ENCODE peak calls at places on chromosomes 3 and 15, in nine cellular contexts. One of them, this sample, is unnamed.

GRCh38 chr3:100033184-100033583 is 81.1 kb downstream of the FILIP1L start:
- DNase-seq in retinal pigment epithelial cell: no peak
- DNase-seq in mammary epithelial cell: peak; percentile 83
- DNase-seq in cardiac muscle cell: peak; percentile 88
- DNase-seq in uterus: no peak
- DNase-seq in AG10803: peak; percentile 83
- DNase-seq in A549: no peak
- DNase-seq in coronary artery: no peak
- DNase-seq in AG04450: peak; percentile 73
- DNase-seq in this sample: no peak

GRCh38 chr3:139930201-139930600 is 4.8 kb upstream of the CLSTN2 start:
- DNase-seq in retinal pigment epithelial cell: no peak
- DNase-seq in mammary epithelial cell: peak; percentile 17
- DNase-seq in cardiac muscle cell: no peak
- DNase-seq in uterus: no peak
- DNase-seq in AG10803: no peak
- DNase-seq in A549: no peak
- DNase-seq in coronary artery: no peak
- DNase-seq in AG04450: no peak
- DNase-seq in this sample: no peak

GRCh38 chr15:62740141-62741004 is 302.2 kb upstream of the TPM1 start:
- DNase-seq in retinal pigment epithelial cell: no peak
- DNase-seq in mammary epithelial cell: no peak
- DNase-seq in cardiac muscle cell: peak; percentile 64
- DNase-seq in uterus: peak; percentile 43
- DNase-seq in AG10803: no peak
- DNase-seq in A549: peak; percentile 28
- DNase-seq in coronary artery: no peak
- DNase-seq in AG04450: no peak
- DNase-seq in this sample: no peak

GRCh38 chr3:159233734-159234133 is 431.9 kb downstream of the MFSD1 start:
- DNase-seq in retinal pigment epithelial cell: no peak
- DNase-seq in mammary epithelial cell: no peak
- DNase-seq in cardiac muscle cell: no peak
- DNase-seq in uterus: no peak
- DNase-seq in AG10803: no peak
- DNase-seq in A549: no peak
- DNase-seq in coronary artery: no peak
- DNase-seq in AG04450: no peak
- DNase-seq in this sample: no peak

GRCh38 chr3:43522702-43523362 is 99.0 kb downstream of the ANO10 start:
- DNase-seq in retinal pigment epithelial cell: peak; percentile 48
- DNase-seq in mammary epithelial cell: peak; percentile 5
- DNase-seq in cardiac muscle cell: peak; percentile 37
- DNase-seq in uterus: no peak
- DNase-seq in AG10803: no peak
- DNase-seq in A549: no peak
- DNase-seq in coronary artery: no peak
- DNase-seq in AG04450: no peak
- DNase-seq in this sample: no peak

GRCh38 chr15:27025411-27026051 is 54.5 kb downstream of the GABRG3 start:
- DNase-seq in retinal pigment epithelial cell: no peak
- DNase-seq in mammary epithelial cell: no peak
- DNase-seq in cardiac muscle cell: no peak
- DNase-seq in uterus: no peak
- DNase-seq in AG10803: no peak
- DNase-seq in A549: no peak
- DNase-seq in coronary artery: no peak
- DNase-seq in AG04450: no peak
- DNase-seq in this sample: no peak

GRCh38 chr3:171311784-171312183 is 148.4 kb downstream of the TNIK start:
- DNase-seq in retinal pigment epithelial cell: no peak
- DNase-seq in mammary epithelial cell: no peak
- DNase-seq in cardiac muscle cell: peak; percentile 16
- DNase-seq in uterus: no peak
- DNase-seq in AG10803: no peak
- DNase-seq in A549: no peak
- DNase-seq in coronary artery: no peak
- DNase-seq in AG04450: no peak
- DNase-seq in this sample: no peak

GRCh38 chr15:92845109-92845508 is 55.0 kb upstream of the CHD2 start:
- DNase-seq in retinal pigment epithelial cell: no peak
- DNase-seq in mammary epithelial cell: peak; percentile 35
- DNase-seq in cardiac muscle cell: peak; percentile 84
- DNase-seq in uterus: no peak
- DNase-seq in AG10803: peak; percentile 45
- DNase-seq in A549: no peak
- DNase-seq in coronary artery: no peak
- DNase-seq in AG04450: no peak
- DNase-seq in this sample: no peak

GRCh38 chr15:45670061-45670460 is 35.2 kb downstream of the SQOR start:
- DNase-seq in retinal pigment epithelial cell: no peak
- DNase-seq in mammary epithelial cell: no peak
- DNase-seq in cardiac muscle cell: peak; percentile 13
- DNase-seq in uterus: no peak
- DNase-seq in AG10803: peak; percentile 88
- DNase-seq in A549: no peak
- DNase-seq in coronary artery: no peak
- DNase-seq in AG04450: no peak
- DNase-seq in this sample: no peak

GRCh38 chr15:77186518-77187095 is 115.7 kb upstream of the TSPAN3 start:
- DNase-seq in retinal pigment epithelial cell: no peak
- DNase-seq in mammary epithelial cell: no peak
- DNase-seq in cardiac muscle cell: peak; percentile 60
- DNase-seq in uterus: no peak
- DNase-seq in AG10803: peak; percentile 35
- DNase-seq in A549: no peak
- DNase-seq in coronary artery: no peak
- DNase-seq in AG04450: peak; percentile 8
- DNase-seq in this sample: no peak

GRCh38 chr3:39148116-39149058 is 5.0 kb downstream of the CSRNP1 start:
- DNase-seq in retinal pigment epithelial cell: no peak
- DNase-seq in mammary epithelial cell: no peak
- DNase-seq in cardiac muscle cell: peak; percentile 54
- DNase-seq in uterus: no peak
- DNase-seq in AG10803: peak; percentile 33
- DNase-seq in A549: no peak
- DNase-seq in coronary artery: peak; percentile 77
- DNase-seq in AG04450: no peak
- DNase-seq in this sample: no peak

GRCh38 chr3:31613131-31613626 is 80.5 kb downstream of the STT3B start:
- DNase-seq in retinal pigment epithelial cell: no peak
- DNase-seq in mammary epithelial cell: no peak
- DNase-seq in cardiac muscle cell: no peak
- DNase-seq in uterus: no peak
- DNase-seq in AG10803: no peak
- DNase-seq in A549: no peak
- DNase-seq in coronary artery: no peak
- DNase-seq in AG04450: no peak
- DNase-seq in this sample: no peak

GRCh38 chr3:31613654-31614053 is 80.9 kb downstream of the STT3B start:
- DNase-seq in retinal pigment epithelial cell: no peak
- DNase-seq in mammary epithelial cell: no peak
- DNase-seq in cardiac muscle cell: no peak
- DNase-seq in uterus: no peak
- DNase-seq in AG10803: no peak
- DNase-seq in A549: no peak
- DNase-seq in coronary artery: no peak
- DNase-seq in AG04450: peak; percentile 37
- DNase-seq in this sample: no peak

GRCh38 chr3:31614162-31614921 is 81.6 kb downstream of the STT3B start:
- DNase-seq in retinal pigment epithelial cell: no peak
- DNase-seq in mammary epithelial cell: peak; percentile 9
- DNase-seq in cardiac muscle cell: no peak
- DNase-seq in uterus: no peak
- DNase-seq in AG10803: no peak
- DNase-seq in A549: no peak
- DNase-seq in coronary artery: no peak
- DNase-seq in AG04450: no peak
- DNase-seq in this sample: no peak

GRCh38 chr3:31610700-31611275 is 78.1 kb downstream of the STT3B start:
- DNase-seq in retinal pigment epithelial cell: no peak
- DNase-seq in mammary epithelial cell: peak; percentile 36
- DNase-seq in cardiac muscle cell: peak; percentile 63
- DNase-seq in uterus: no peak
- DNase-seq in AG10803: peak; percentile 30
- DNase-seq in A549: peak; percentile 19
- DNase-seq in coronary artery: no peak
- DNase-seq in AG04450: no peak
- DNase-seq in this sample: no peak

DNA sequence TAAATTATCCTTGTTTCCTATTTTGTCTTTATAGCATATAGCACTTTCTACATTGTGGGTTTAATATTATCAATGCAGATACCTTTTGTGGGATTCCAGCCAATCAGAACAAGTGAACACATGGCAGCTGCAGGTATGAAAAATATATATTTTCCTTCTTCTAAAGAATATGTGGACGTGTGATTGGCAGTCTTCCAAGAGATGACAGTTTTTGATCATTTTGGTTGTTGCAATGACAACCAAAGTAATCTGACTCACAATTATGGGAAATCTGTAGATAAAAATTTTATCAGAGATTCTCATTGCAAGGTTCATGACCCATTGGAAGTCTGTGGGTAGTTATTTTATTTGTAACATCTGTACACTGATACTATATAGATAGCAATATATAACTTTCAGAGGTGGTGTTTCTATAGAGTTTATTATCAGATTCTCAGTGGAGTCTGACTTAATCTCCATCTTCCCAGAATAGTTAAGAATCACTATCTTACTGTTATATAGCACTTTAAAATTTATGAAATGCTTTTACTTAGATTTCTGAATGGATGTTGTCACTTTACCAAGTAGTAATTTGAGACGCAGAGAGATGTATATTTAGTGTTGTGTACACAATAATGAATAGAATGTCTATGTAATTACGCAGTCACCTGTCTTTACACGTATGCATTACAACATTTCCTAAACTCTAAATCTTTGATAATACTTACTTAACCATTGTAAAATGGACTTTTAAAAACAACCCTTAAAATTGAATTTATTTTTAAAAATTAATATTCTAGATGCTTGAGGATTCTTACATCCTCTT is 82.5 kb downstream of the STT3B start:
- DNase-seq in retinal pigment epithelial cell: no peak
- DNase-seq in mammary epithelial cell: no peak
- DNase-seq in cardiac muscle cell: no peak
- DNase-seq in uterus: no peak
- DNase-seq in AG10803: no peak
- DNase-seq in A549: no peak
- DNase-seq in coronary artery: no peak
- DNase-seq in AG04450: no peak
- DNase-seq in this sample: no peak
- H3K4me3 ChIP-seq in retinal pigment epithelial cell: no peak overlapping the region
- H3K4me3 ChIP-seq in mammary epithelial cell: no peak overlapping the region
- H3K4me3 ChIP-seq in cardiac muscle cell: no peak overlapping the region
- H3K4me3 ChIP-seq in uterus: no peak overlapping the region
- H3K4me3 ChIP-seq in AG10803: no peak overlapping the region
- H3K4me3 ChIP-seq in A549: no peak overlapping the region
- H3K4me3 ChIP-seq in coronary artery: no peak overlapping the region
- H3K4me3 ChIP-seq in AG04450: no peak overlapping the region
- H3K4me3 ChIP-seq in this sample: no peak overlapping the region

GRCh38 chr3:165624761-165625160 is 212.5 kb downstream of the BCHE start:
- DNase-seq in retinal pigment epithelial cell: no peak
- DNase-seq in mammary epithelial cell: no peak
- DNase-seq in cardiac muscle cell: peak; percentile 13
- DNase-seq in uterus: no peak
- DNase-seq in AG10803: peak; percentile 10
- DNase-seq in A549: no peak
- DNase-seq in coronary artery: no peak
- DNase-seq in AG04450: no peak
- DNase-seq in this sample: no peak
- TF ChIP-seq CTCF in retinal pigment epithelial cell: peak; percentile 51
- TF ChIP-seq CTCF in mammary epithelial cell: peak; percentile 60
- TF ChIP-seq CTCF in cardiac muscle cell: peak; percentile 31
- TF ChIP-seq CTCF in uterus: no peak
- TF ChIP-seq CTCF in AG10803: peak; percentile 44
- TF ChIP-seq CTCF in A549: no peak
- TF ChIP-seq CTCF in coronary artery: no peak
- TF ChIP-seq CTCF in AG04450: peak; percentile 81
- TF ChIP-seq CTCF in this sample: peak; percentile 40

GRCh38 chr3:128647307-128647706 is 3.3 kb downstream of the RPN1 start:
- DNase-seq in retinal pigment epithelial cell: no peak
- DNase-seq in mammary epithelial cell: no peak
- DNase-seq in cardiac muscle cell: no peak
- DNase-seq in uterus: no peak
- DNase-seq in AG10803: no peak
- DNase-seq in A549: no peak
- DNase-seq in coronary artery: no peak
- DNase-seq in AG04450: no peak
- DNase-seq in this sample: no peak
- H3K4me3 ChIP-seq in retinal pigment epithelial cell: no peak overlapping the region
- H3K4me3 ChIP-seq in mammary epithelial cell: no peak overlapping the region
- H3K4me3 ChIP-seq in cardiac muscle cell: no peak overlapping the region
- H3K4me3 ChIP-seq in uterus: no peak overlapping the region
- H3K4me3 ChIP-seq in AG10803: no peak overlapping the region
- H3K4me3 ChIP-seq in A549: no peak overlapping the region
- H3K4me3 ChIP-seq in coronary artery: no peak overlapping the region
- H3K4me3 ChIP-seq in AG04450: no peak overlapping the region
- H3K4me3 ChIP-seq in this sample: no peak overlapping the region

GRCh38 chr3:107689355-107689754 is 166.6 kb downstream of the BBX start:
- DNase-seq in retinal pigment epithelial cell: no peak
- DNase-seq in mammary epithelial cell: peak; percentile 41
- DNase-seq in cardiac muscle cell: no peak
- DNase-seq in uterus: no peak
- DNase-seq in AG10803: no peak
- DNase-seq in A549: no peak
- DNase-seq in coronary artery: no peak
- DNase-seq in AG04450: no peak
- DNase-seq in this sample: no peak

GRCh38 chr3:107687182-107687581 is 164.4 kb downstream of the BBX start:
- DNase-seq in retinal pigment epithelial cell: no peak
- DNase-seq in mammary epithelial cell: no peak
- DNase-seq in cardiac muscle cell: no peak
- DNase-seq in uterus: no peak
- DNase-seq in AG10803: no peak
- DNase-seq in A549: no peak
- DNase-seq in coronary artery: no peak
- DNase-seq in AG04450: no peak
- DNase-seq in this sample: no peak

GRCh38 chr3:107685383-107685782 is 162.6 kb downstream of the BBX start:
- DNase-seq in retinal pigment epithelial cell: no peak
- DNase-seq in mammary epithelial cell: no peak
- DNase-seq in cardiac muscle cell: no peak
- DNase-seq in uterus: no peak
- DNase-seq in AG10803: no peak
- DNase-seq in A549: no peak
- DNase-seq in coronary artery: no peak
- DNase-seq in AG04450: no peak
- DNase-seq in this sample: no peak

DNA sequence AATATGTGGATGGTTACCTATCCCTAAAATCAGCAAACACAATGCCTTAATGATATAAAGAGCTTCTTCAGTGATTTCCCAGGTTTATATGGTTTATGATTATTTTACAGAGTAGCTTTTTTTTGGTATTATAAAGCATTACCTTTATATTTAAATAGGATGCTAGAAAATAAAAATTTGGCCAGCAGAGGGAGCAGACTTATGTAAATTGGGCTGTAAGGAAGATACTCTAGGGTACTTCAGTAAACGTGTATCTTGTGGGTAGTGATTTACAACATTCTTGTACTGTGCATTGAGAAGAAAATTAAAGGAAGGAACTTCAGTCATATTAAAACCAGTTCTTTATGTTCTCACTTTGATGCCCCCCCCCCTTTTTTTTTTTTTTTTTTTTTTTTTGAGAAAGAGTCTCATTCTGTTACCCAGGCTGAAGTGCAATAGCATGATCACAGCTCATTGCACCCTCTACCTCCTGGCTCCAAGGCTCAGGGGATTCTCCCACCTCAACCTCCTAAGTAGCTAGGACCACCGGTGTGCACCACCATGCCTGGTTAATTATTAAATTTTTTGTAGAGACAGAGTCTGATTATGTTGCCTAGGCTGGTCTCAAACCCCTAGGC is 167.9 kb downstream of the BBX start:
- DNase-seq in retinal pigment epithelial cell: no peak
- DNase-seq in mammary epithelial cell: peak; percentile 31
- DNase-seq in cardiac muscle cell: peak; percentile 78
- DNase-seq in uterus: no peak
- DNase-seq in AG10803: peak; percentile 71
- DNase-seq in A549: peak; percentile 30
- DNase-seq in coronary artery: no peak
- DNase-seq in AG04450: peak; percentile 41
- DNase-seq in this sample: peak; percentile 30
- TF ChIP-seq CTCF in retinal pigment epithelial cell: peak; percentile 59
- TF ChIP-seq CTCF in mammary epithelial cell: peak; percentile 48
- TF ChIP-seq CTCF in cardiac muscle cell: peak; percentile 57
- TF ChIP-seq CTCF in uterus: peak; percentile 46
- TF ChIP-seq CTCF in AG10803: peak; percentile 66
- TF ChIP-seq CTCF in A549: peak; percentile 60
- TF ChIP-seq CTCF in coronary artery: no peak
- TF ChIP-seq CTCF in AG04450: peak; percentile 64
- TF ChIP-seq CTCF in this sample: peak; percentile 42